ENCODE peak calls at places on chromosomes 5 and 9, in four cellular contexts. U, N, S and G are unnamed samples.

GRCh38 chr9:71766663-71767062 is 1.6 kb downstream of the CEMIP2 start:
- DNase-seq in U (no peak), N (no peak), S (no peak), G (no peak)

GRCh38 chr5:59874675-59875074 is 18.9 kb downstream of the PDE4D start:
- DNase-seq in U (peak), N (peak), S (no peak), G (no peak)

GRCh38 chr9:124259273-124260078 is 1.7 kb downstream of the NEK6 start:
- DNase-seq in U (peak), N (peak), S (no peak), G (no peak)

GRCh38 chr5:177103523-177104253 is 17.0 kb downstream of the FGFR4 start:
- DNase-seq in U (peak), N (no peak), S (no peak), G (peak)

GRCh38 chr9:81125446-81126092 is 563.8 kb downstream of the TLE1 start:
- DNase-seq in U (peak), N (peak), S (no peak), G (no peak)

GRCh38 chr5:62001640-62002039 is 304.4 kb upstream of the KIF2A start:
- DNase-seq in U (no peak), N (peak), S (no peak), G (no peak)

GRCh38 chr9:78921341-78921740 is 624.4 kb downstream of the PSAT1 start:
- DNase-seq in U (peak), N (no peak), S (no peak), G (no peak)

GRCh38 chr9:114524401-114524800 is 19.1 kb upstream of the WHRN start:
- DNase-seq in U (no peak), N (no peak), S (no peak), G (no peak)

GRCh38 chr5:120576588-120576987 is 112.5 kb downstream of the PRR16 start:
- DNase-seq in U (no peak), N (no peak), S (no peak), G (no peak)

GRCh38 chr9:83959061-83959460 is 21.0 kb downstream of the HNRNPK start:
- DNase-seq in U (peak), N (no peak), S (no peak), G (no peak)

GRCh38 chr5:100667021-100667671 is 132.0 kb downstream of the FAM174A start:
- DNase-seq in U (peak), N (peak), S (no peak), G (no peak)

GRCh38 chr9:36866840-36867239 is 167.2 kb downstream of the PAX5 start:
- DNase-seq in U (no peak), N (no peak), S (no peak), G (no peak)

GRCh38 chr9:91178281-91179236 is 183.2 kb downstream of the AUH start:
- DNase-seq in U (no peak), N (no peak), S (no peak), G (no peak)

GRCh38 chr9:91905958-91906585 is 44.0 kb downstream of the ROR2 start:
- DNase-seq in U (no peak), N (peak), S (no peak), G (no peak)